ENCODE peak calls at places on chromosomes 11 and 22, in nine cellular contexts. One of them, this sample, is unnamed.

GRCh38 chr11:100918551-100919500 is 210.8 kb downstream of the PGR start:
- DNase-seq in MCF 10A: peak
- DNase-seq in psoas muscle: no peak
- DNase-seq in fibroblast of lung: peak
- DNase-seq in HFF-Myc: peak
- DNase-seq in nephron progenitor cell: no peak
- DNase-seq in gastrocnemius medialis: no peak
- DNase-seq in foreskin fibroblast: no peak
- DNase-seq in CD4-positive, alpha-beta T cell: no peak
- DNase-seq in this sample: no peak

GRCh38 chr22:39717099-39717498 is 146.5 kb downstream of the CACNA1I start:
- DNase-seq in foreskin fibroblast: no peak
- DNase-seq in gastrocnemius medialis: no peak
- DNase-seq in fibroblast of lung: no peak
- DNase-seq in CD4-positive, alpha-beta T cell: no peak
- DNase-seq in psoas muscle: no peak
- DNase-seq in HFF-Myc: no peak
- DNase-seq in MCF 10A: no peak
- DNase-seq in nephron progenitor cell: no peak
- DNase-seq in this sample: no peak

GRCh38 chr11:61630104-61630503 is 49.2 kb upstream of the SYT7 start:
- DNase-seq in nephron progenitor cell: no peak
- DNase-seq in gastrocnemius medialis: peak
- DNase-seq in foreskin fibroblast: no peak
- DNase-seq in HFF-Myc: no peak
- DNase-seq in fibroblast of lung: no peak
- DNase-seq in CD4-positive, alpha-beta T cell: no peak
- DNase-seq in MCF 10A: no peak
- DNase-seq in psoas muscle: no peak
- DNase-seq in this sample: no peak

GRCh38 chr22:16717699-16718558 is 107.3 kb downstream of the XKR3 start:
- DNase-seq in psoas muscle: no peak
- DNase-seq in HFF-Myc: no peak
- DNase-seq in nephron progenitor cell: no peak
- DNase-seq in fibroblast of lung: no peak
- DNase-seq in gastrocnemius medialis: no peak
- DNase-seq in CD4-positive, alpha-beta T cell: no peak
- DNase-seq in MCF 10A: no peak
- DNase-seq in foreskin fibroblast: no peak
- DNase-seq in this sample: no peak

GRCh38 chr22:43000441-43001175 is 14.3 kb downstream of the PACSIN2 start:
- DNase-seq in gastrocnemius medialis: no peak
- DNase-seq in nephron progenitor cell: no peak
- DNase-seq in MCF 10A: no peak
- DNase-seq in foreskin fibroblast: peak
- DNase-seq in HFF-Myc: no peak
- DNase-seq in CD4-positive, alpha-beta T cell: no peak
- DNase-seq in psoas muscle: no peak
- DNase-seq in fibroblast of lung: peak
- DNase-seq in this sample: no peak

GRCh38 chr11:12271826-12272366 is 105.5 kb upstream of the PARVA start:
- DNase-seq in MCF 10A: no peak
- DNase-seq in foreskin fibroblast: no peak
- DNase-seq in CD4-positive, alpha-beta T cell: no peak
- DNase-seq in psoas muscle: no peak
- DNase-seq in HFF-Myc: no peak
- DNase-seq in nephron progenitor cell: no peak
- DNase-seq in fibroblast of lung: no peak
- DNase-seq in gastrocnemius medialis: no peak
- DNase-seq in this sample: no peak

GRCh38 chr11:70882716-70883085 is 369.7 kb downstream of the SHANK2 start:
- DNase-seq in nephron progenitor cell: no peak
- DNase-seq in HFF-Myc: no peak
- DNase-seq in gastrocnemius medialis: no peak
- DNase-seq in CD4-positive, alpha-beta T cell: no peak
- DNase-seq in fibroblast of lung: no peak
- DNase-seq in foreskin fibroblast: no peak
- DNase-seq in MCF 10A: no peak
- DNase-seq in psoas muscle: no peak
- DNase-seq in this sample: no peak

GRCh38 chr11:100467821-100468508 is 219.1 kb upstream of the ARHGAP42 start:
- DNase-seq in gastrocnemius medialis: no peak
- DNase-seq in psoas muscle: no peak
- DNase-seq in foreskin fibroblast: no peak
- DNase-seq in nephron progenitor cell: no peak
- DNase-seq in fibroblast of lung: no peak
- DNase-seq in CD4-positive, alpha-beta T cell: no peak
- DNase-seq in HFF-Myc: no peak
- DNase-seq in MCF 10A: no peak
- DNase-seq in this sample: no peak

GRCh38 chr11:69841859-69842698 is 22.9 kb upstream of the FGF3 start:
- DNase-seq in MCF 10A: peak
- DNase-seq in foreskin fibroblast: peak
- DNase-seq in CD4-positive, alpha-beta T cell: no peak
- DNase-seq in HFF-Myc: no peak
- DNase-seq in psoas muscle: no peak
- DNase-seq in gastrocnemius medialis: no peak
- DNase-seq in nephron progenitor cell: no peak
- DNase-seq in fibroblast of lung: no peak
- DNase-seq in this sample: no peak

GRCh38 chr22:50535113-50535512 is 5.3 kb upstream of the TYMP start:
- DNase-seq in fibroblast of lung: no peak
- DNase-seq in CD4-positive, alpha-beta T cell: no peak
- DNase-seq in foreskin fibroblast: no peak
- DNase-seq in psoas muscle: no peak
- DNase-seq in MCF 10A: no peak
- DNase-seq in HFF-Myc: no peak
- DNase-seq in gastrocnemius medialis: no peak
- DNase-seq in nephron progenitor cell: no peak
- DNase-seq in this sample: no peak

GRCh38 chr11:102241026-102241425 is 76.3 kb upstream of the BIRC3 start:
- DNase-seq in gastrocnemius medialis: no peak
- DNase-seq in nephron progenitor cell: no peak
- DNase-seq in CD4-positive, alpha-beta T cell: no peak
- DNase-seq in HFF-Myc: no peak
- DNase-seq in fibroblast of lung: no peak
- DNase-seq in foreskin fibroblast: peak
- DNase-seq in psoas muscle: no peak
- DNase-seq in MCF 10A: no peak
- DNase-seq in this sample: no peak

GRCh38 chr11:8459711-8460399 is 134.2 kb downstream of the STK33 start:
- DNase-seq in fibroblast of lung: no peak
- DNase-seq in CD4-positive, alpha-beta T cell: no peak
- DNase-seq in foreskin fibroblast: no peak
- DNase-seq in psoas muscle: no peak
- DNase-seq in nephron progenitor cell: no peak
- DNase-seq in HFF-Myc: no peak
- DNase-seq in gastrocnemius medialis: no peak
- DNase-seq in MCF 10A: no peak
- DNase-seq in this sample: no peak

GRCh38 chr22:37777122-37777687 is 30.5 kb upstream of the GCAT start:
- DNase-seq in CD4-positive, alpha-beta T cell: no peak
- DNase-seq in MCF 10A: peak
- DNase-seq in fibroblast of lung: peak
- DNase-seq in psoas muscle: peak
- DNase-seq in gastrocnemius medialis: peak
- DNase-seq in foreskin fibroblast: peak
- DNase-seq in nephron progenitor cell: peak
- DNase-seq in HFF-Myc: peak
- DNase-seq in this sample: no peak

GRCh38 chr11:30454108-30454507 is 131.2 kb downstream of the ARL14EP start:
- DNase-seq in foreskin fibroblast: no peak
- DNase-seq in fibroblast of lung: no peak
- DNase-seq in gastrocnemius medialis: no peak
- DNase-seq in HFF-Myc: no peak
- DNase-seq in CD4-positive, alpha-beta T cell: no peak
- DNase-seq in psoas muscle: no peak
- DNase-seq in MCF 10A: no peak
- DNase-seq in nephron progenitor cell: no peak
- DNase-seq in this sample: no peak

GRCh38 chr11:117143390-117143789 is 697 bp upstream of the PAFAH1B2 start:
- DNase-seq in fibroblast of lung: peak
- DNase-seq in MCF 10A: peak
- DNase-seq in HFF-Myc: peak
- DNase-seq in CD4-positive, alpha-beta T cell: no peak
- DNase-seq in nephron progenitor cell: peak
- DNase-seq in gastrocnemius medialis: no peak
- DNase-seq in psoas muscle: peak
- DNase-seq in foreskin fibroblast: peak
- DNase-seq in this sample: no peak

GRCh38 chr22:49234459-49234858 is 593.2 kb downstream of the BRD1 start:
- DNase-seq in foreskin fibroblast: no peak
- DNase-seq in gastrocnemius medialis: no peak
- DNase-seq in fibroblast of lung: no peak
- DNase-seq in nephron progenitor cell: no peak
- DNase-seq in psoas muscle: no peak
- DNase-seq in HFF-Myc: no peak
- DNase-seq in MCF 10A: no peak
- DNase-seq in CD4-positive, alpha-beta T cell: no peak
- DNase-seq in this sample: no peak

GRCh38 chr11:17798253-17798652 is 63.7 kb downstream of the KCNC1 start:
- DNase-seq in nephron progenitor cell: no peak
- DNase-seq in foreskin fibroblast: no peak
- DNase-seq in MCF 10A: peak
- DNase-seq in HFF-Myc: no peak
- DNase-seq in psoas muscle: peak
- DNase-seq in gastrocnemius medialis: peak
- DNase-seq in CD4-positive, alpha-beta T cell: no peak
- DNase-seq in fibroblast of lung: no peak
- DNase-seq in this sample: no peak

GRCh38 chr11:46305295-46305694 is 27.8 kb downstream of the CREB3L1 start:
- DNase-seq in MCF 10A: peak
- DNase-seq in gastrocnemius medialis: no peak
- DNase-seq in HFF-Myc: no peak
- DNase-seq in CD4-positive, alpha-beta T cell: no peak
- DNase-seq in psoas muscle: no peak
- DNase-seq in foreskin fibroblast: peak
- DNase-seq in nephron progenitor cell: no peak
- DNase-seq in fibroblast of lung: peak
- DNase-seq in this sample: no peak
- TF ChIP-seq CTCF in MCF 10A: no peak
- TF ChIP-seq CTCF in gastrocnemius medialis: no peak
- TF ChIP-seq CTCF in HFF-Myc: peak
- TF ChIP-seq CTCF in CD4-positive, alpha-beta T cell: no peak
- TF ChIP-seq CTCF in psoas muscle: no peak
- TF ChIP-seq CTCF in foreskin fibroblast: no peak
- TF ChIP-seq CTCF in nephron progenitor cell: no peak
- TF ChIP-seq CTCF in fibroblast of lung: peak
- TF ChIP-seq CTCF in this sample: no peak

DNA sequence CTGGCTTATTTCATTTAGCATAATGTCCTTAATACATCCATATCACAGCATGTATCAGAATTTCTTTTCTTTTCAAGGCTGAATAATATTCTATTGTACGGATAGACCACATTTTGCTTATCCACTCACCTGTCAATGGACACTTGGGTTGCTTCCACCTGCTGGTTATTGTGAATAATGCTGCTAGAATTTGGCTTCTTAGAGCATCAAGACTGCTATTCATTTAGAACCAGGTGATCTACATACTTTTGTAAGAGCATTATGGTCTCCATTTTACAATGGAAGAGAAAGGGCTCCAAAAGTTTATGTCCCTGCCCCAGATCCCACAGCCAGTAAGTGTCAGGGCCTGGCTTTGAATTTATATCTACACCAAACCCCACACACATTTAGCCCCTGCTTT is 100.7 kb upstream of the CD82 start:
- DNase-seq in gastrocnemius medialis: no peak
- DNase-seq in CD4-positive, alpha-beta T cell: no peak
- DNase-seq in nephron progenitor cell: no peak
- DNase-seq in fibroblast of lung: no peak
- DNase-seq in foreskin fibroblast: no peak
- DNase-seq in MCF 10A: peak
- DNase-seq in psoas muscle: no peak
- DNase-seq in HFF-Myc: no peak
- DNase-seq in this sample: no peak
- TF ChIP-seq CTCF in gastrocnemius medialis: no peak
- TF ChIP-seq CTCF in CD4-positive, alpha-beta T cell: no peak
- TF ChIP-seq CTCF in nephron progenitor cell: no peak
- TF ChIP-seq CTCF in fibroblast of lung: no peak
- TF ChIP-seq CTCF in foreskin fibroblast: no peak
- TF ChIP-seq CTCF in MCF 10A: no peak
- TF ChIP-seq CTCF in psoas muscle: no peak
- TF ChIP-seq CTCF in HFF-Myc: no peak
- TF ChIP-seq CTCF in this sample: no peak

GRCh38 chr11:132396318-132396717 is 1025.9 kb downstream of the NTM start:
- DNase-seq in psoas muscle: no peak
- DNase-seq in gastrocnemius medialis: no peak
- DNase-seq in HFF-Myc: no peak
- DNase-seq in fibroblast of lung: no peak
- DNase-seq in nephron progenitor cell: no peak
- DNase-seq in foreskin fibroblast: no peak
- DNase-seq in MCF 10A: no peak
- DNase-seq in CD4-positive, alpha-beta T cell: no peak
- DNase-seq in this sample: no peak

GRCh38 chr11:132405728-132406127 is 1035.3 kb downstream of the NTM start:
- DNase-seq in psoas muscle: no peak
- DNase-seq in HFF-Myc: no peak
- DNase-seq in fibroblast of lung: no peak
- DNase-seq in MCF 10A: no peak
- DNase-seq in gastrocnemius medialis: no peak
- DNase-seq in CD4-positive, alpha-beta T cell: no peak
- DNase-seq in nephron progenitor cell: no peak
- DNase-seq in foreskin fibroblast: no peak
- DNase-seq in this sample: no peak

GRCh38 chr11:132402056-132402684 is 1031.8 kb downstream of the NTM start:
- DNase-seq in CD4-positive, alpha-beta T cell: no peak
- DNase-seq in MCF 10A: no peak
- DNase-seq in gastrocnemius medialis: no peak
- DNase-seq in foreskin fibroblast: peak
- DNase-seq in HFF-Myc: no peak
- DNase-seq in nephron progenitor cell: peak
- DNase-seq in fibroblast of lung: peak
- DNase-seq in psoas muscle: no peak
- DNase-seq in this sample: peak
- TF ChIP-seq CTCF in CD4-positive, alpha-beta T cell: no peak
- TF ChIP-seq CTCF in MCF 10A: no peak
- TF ChIP-seq CTCF in gastrocnemius medialis: no peak
- TF ChIP-seq CTCF in foreskin fibroblast: peak
- TF ChIP-seq CTCF in HFF-Myc: peak
- TF ChIP-seq CTCF in nephron progenitor cell: peak
- TF ChIP-seq CTCF in fibroblast of lung: peak
- TF ChIP-seq CTCF in psoas muscle: no peak
- TF ChIP-seq CTCF in this sample: peak

DNA sequence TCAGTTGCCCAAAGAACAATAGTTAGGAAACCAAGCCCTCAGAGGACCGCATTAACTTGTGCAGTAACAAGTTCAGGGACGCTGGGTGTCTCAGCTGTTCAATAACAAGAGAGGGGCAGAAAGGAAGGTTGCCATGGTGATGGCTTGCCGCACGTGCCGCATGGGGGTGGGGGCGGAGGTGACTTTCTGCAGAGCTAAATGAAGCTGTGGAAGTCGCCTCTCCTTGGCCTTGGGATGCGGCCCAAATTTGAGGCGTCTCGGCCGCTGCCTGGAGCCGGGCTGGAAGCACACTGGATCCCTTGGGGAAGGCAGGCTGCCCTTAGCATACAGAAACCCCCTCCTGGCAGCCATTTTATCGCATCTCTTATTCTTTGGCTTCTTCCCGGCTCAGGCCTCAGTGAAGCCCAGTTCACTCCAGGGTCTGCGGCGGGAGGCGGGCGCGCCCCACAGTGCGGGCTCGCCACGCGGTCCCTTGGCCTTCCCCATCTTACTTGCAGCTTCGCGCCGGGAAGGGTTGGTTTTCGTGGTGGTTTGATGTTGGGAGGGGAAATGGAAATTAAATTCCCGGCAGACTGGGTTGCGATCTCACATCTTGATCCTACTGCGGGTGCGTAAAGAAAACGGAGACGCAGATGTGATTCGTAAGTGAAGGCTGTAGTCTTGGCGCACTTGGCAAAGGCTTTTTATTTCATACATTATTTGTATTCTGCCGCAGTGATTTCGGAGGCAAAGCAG is 94.3 kb downstream of the SLC17A6 start:
- DNase-seq in gastrocnemius medialis: peak
- DNase-seq in MCF 10A: no peak
- DNase-seq in psoas muscle: peak
- DNase-seq in foreskin fibroblast: no peak
- DNase-seq in HFF-Myc: no peak
- DNase-seq in fibroblast of lung: peak
- DNase-seq in CD4-positive, alpha-beta T cell: no peak
- DNase-seq in nephron progenitor cell: peak
- DNase-seq in this sample: no peak
- TF ChIP-seq CTCF in gastrocnemius medialis: no peak
- TF ChIP-seq CTCF in MCF 10A: no peak
- TF ChIP-seq CTCF in psoas muscle: no peak
- TF ChIP-seq CTCF in foreskin fibroblast: no peak
- TF ChIP-seq CTCF in HFF-Myc: no peak
- TF ChIP-seq CTCF in fibroblast of lung: no peak
- TF ChIP-seq CTCF in CD4-positive, alpha-beta T cell: no peak
- TF ChIP-seq CTCF in nephron progenitor cell: no peak
- TF ChIP-seq CTCF in this sample: no peak

This sample was measured in progenitor cell of endocrine pancreas.